ENCODE peak calls at places on chromosomes 2 and 18, in four cellular contexts. F, H, X and M are unnamed samples.
A peak's percentile ranks its signal among the peaks of the same experiment; 100 is the strongest.

GRCh38 chr2:216006164-216006663 is 7.1 kb downstream of the MREG start:
- DNase-seq in H (no peak), F (no peak), X (peak; percentile 63), M (peak; percentile 48)

GRCh38 chr2:30656079-30656478 is 151.2 kb downstream of the CAPN13 start:
- DNase-seq in F (peak; percentile 32), H (no peak), X (no peak), M (peak; percentile 31)

GRCh38 chr2:120769787-120770120 is 34.1 kb downstream of the GLI2 start:
- DNase-seq in F (no peak), X (no peak), H (peak; percentile 24), M (no peak)

GRCh38 chr2:66169076-66169475 is 265.8 kb upstream of the MEIS1 start:
- DNase-seq in F (no peak), X (no peak), H (no peak), M (no peak)

GRCh38 chr2:119857742-119858141 is 98.0 kb downstream of the PTPN4 start:
- DNase-seq in H (no peak), F (no peak), X (no peak), M (no peak)

GRCh38 chr2:180085144-180085543 is 78.0 kb upstream of the CWC22 start:
- DNase-seq in F (no peak), H (no peak), X (no peak), M (no peak)

GRCh38 chr2:235045336-235045972 is 93.6 kb downstream of the SH3BP4 start:
- DNase-seq in X (no peak), F (no peak), H (no peak), M (no peak)

GRCh38 chr2:75047907-75048625 is 89.6 kb downstream of the POLE4 start:
- DNase-seq in X (no peak), F (peak; percentile 74), H (no peak), M (peak; percentile 35)

GRCh38 chr2:60707750-60708371 is 48.2 kb upstream of the PAPOLG start:
- DNase-seq in H (no peak), X (peak; percentile 12), F (peak; percentile 33), M (peak; percentile 33)

GRCh38 chr2:121755237-121756111 is at the start of gene TSN:
- DNase-seq in X (peak; percentile 99), F (peak; percentile 95), H (peak; percentile 100), M (peak; percentile 96)

GRCh38 chr18:4586729-4587128 is 131.6 kb upstream of the DLGAP1 start:
- DNase-seq in X (no peak), F (no peak), H (no peak), M (no peak)

GRCh38 chr2:236536727-236537398 is 32.8 kb upstream of the ACKR3 start:
- DNase-seq in H (peak; percentile 45), X (no peak), F (no peak), M (no peak)

GRCh38 chr2:241110607-241111442 is 8.7 kb upstream of the MTERF4 start:
- DNase-seq in H (no peak), F (no peak), X (no peak), M (no peak)

GRCh38 chr2:26536371-26537068 is 58.6 kb upstream of the OTOF start:
- DNase-seq in H (no peak), X (no peak), F (no peak), M (no peak)

GRCh38 chr2:164114937-164115336 is 379.1 kb upstream of the FIGN start:
- DNase-seq in H (no peak), F (no peak), X (no peak), M (no peak)

GRCh38 chr2:6254446-6254845 is 562.3 kb downstream of the SOX11 start:
- DNase-seq in H (no peak), X (no peak), F (no peak), M (no peak)

GRCh38 chr2:214358506-214358905 is 52.3 kb upstream of the VWC2L start:
- DNase-seq in H (no peak), X (no peak), F (no peak), M (no peak)

GRCh38 chr2:224278531-224278930 is 123.4 kb downstream of the FAM124B start:
- DNase-seq in F (peak; percentile 79), X (no peak), H (no peak), M (peak; percentile 16)

GRCh38 chr18:36321636-36322407 is 24.3 kb downstream of the FHOD3 start:
- DNase-seq in F (peak; percentile 46), H (no peak), X (no peak), M (no peak)

GRCh38 chr2:71932027-71932779 is 215.5 kb downstream of the CYP26B1 start:
- DNase-seq in X (no peak), F (no peak), H (no peak), M (no peak)

GRCh38 chr18:9684901-9685738 is 23.0 kb upstream of the RAB31 start:
- DNase-seq in H (no peak), F (peak; percentile 91), X (no peak), M (peak; percentile 92)

GRCh38 chr18:9688036-9688741 is 19.9 kb upstream of the RAB31 start:
- DNase-seq in X (peak; percentile 51), F (no peak), H (no peak), M (no peak)

GRCh38 chr18:9681217-9681616 is 26.9 kb upstream of the RAB31 start:
- DNase-seq in X (no peak), F (no peak), H (no peak), M (no peak)

GRCh38 chr18:9682572-9682971 is 25.5 kb upstream of the RAB31 start:
- DNase-seq in H (no peak), F (no peak), X (no peak), M (no peak)

DNA sequence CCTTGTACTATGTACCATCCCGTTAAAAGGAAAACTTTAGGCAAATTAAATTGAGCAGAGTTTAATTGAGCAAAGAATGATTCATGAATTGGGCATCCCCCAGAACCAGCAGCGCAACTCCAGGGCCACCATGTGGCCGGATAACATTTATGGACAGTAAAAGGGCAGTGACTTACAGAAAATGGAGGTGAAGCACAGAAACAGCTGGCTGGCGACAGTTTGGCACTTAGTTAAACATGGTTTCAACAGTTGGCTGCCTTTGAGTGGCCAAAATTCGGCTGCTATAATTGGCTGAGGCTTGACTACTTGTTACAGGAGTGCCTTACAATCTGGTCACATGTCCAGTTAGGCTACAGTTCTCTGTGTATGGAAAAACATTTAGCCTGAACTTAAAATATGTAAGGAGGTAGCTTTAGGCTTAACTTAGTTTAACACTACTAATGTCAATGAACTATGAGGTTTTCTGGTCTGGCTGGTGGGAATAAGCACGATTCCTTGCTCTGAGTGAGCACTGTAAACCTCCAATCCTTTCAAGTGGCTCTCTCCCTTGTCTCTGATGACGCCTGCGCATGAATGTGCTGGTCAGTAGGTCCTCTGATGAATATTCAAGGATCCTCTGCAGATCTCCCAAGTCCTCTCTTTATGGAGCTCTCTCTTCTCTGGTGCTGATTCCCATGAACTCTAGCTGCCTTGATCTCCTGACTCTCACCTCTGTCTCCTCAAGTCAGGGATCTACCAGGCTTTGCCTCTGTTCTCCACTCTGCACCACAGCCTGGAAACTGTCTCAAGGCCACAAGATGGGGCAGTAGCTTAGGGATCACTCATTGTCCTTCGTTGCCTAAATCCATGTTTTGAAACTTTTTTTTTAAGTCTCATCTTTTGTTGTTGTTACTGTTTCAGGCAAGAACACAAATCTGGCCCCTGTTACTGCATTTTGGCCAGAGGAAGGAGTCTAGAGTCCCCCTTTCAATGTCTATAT is 24.4 kb upstream of the RAB31 start:
- DNase-seq in F (peak; percentile 87), X (peak; percentile 68), H (no peak), M (peak; percentile 88)
- TF ChIP-seq CTCF in F (peak; percentile 72), X (peak; percentile 29), H (no peak), M (peak; percentile 73)

DNA sequence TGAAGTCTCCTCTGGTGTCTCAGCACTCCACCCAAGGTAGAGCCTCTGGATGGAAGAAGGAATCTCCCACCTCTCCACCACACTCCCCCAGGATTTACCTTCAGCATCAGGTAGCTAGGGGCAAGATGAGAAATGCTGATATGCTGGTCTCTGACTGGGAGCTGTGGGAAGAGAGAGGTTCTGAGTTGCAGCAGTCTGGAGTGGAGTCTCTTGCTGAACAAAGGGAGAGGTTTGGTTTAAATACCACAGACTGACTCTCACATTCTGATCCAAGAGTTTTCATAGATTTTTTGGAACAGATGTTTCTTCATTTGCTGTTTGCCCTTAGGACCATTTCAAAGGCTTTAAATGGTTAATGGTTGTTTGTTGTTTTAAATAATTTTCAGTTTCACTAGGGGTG is 1.1 kb upstream of the CFLAR start:
- DNase-seq in X (no peak), F (peak; percentile 56), H (no peak), M (no peak)
- H3K4me3 ChIP-seq in X (no peak overlapping the region), F (peak overlapping the region; percentile 4), H (peak overlapping the region; percentile 81), M (peak overlapping the region; percentile 77)

DNA sequence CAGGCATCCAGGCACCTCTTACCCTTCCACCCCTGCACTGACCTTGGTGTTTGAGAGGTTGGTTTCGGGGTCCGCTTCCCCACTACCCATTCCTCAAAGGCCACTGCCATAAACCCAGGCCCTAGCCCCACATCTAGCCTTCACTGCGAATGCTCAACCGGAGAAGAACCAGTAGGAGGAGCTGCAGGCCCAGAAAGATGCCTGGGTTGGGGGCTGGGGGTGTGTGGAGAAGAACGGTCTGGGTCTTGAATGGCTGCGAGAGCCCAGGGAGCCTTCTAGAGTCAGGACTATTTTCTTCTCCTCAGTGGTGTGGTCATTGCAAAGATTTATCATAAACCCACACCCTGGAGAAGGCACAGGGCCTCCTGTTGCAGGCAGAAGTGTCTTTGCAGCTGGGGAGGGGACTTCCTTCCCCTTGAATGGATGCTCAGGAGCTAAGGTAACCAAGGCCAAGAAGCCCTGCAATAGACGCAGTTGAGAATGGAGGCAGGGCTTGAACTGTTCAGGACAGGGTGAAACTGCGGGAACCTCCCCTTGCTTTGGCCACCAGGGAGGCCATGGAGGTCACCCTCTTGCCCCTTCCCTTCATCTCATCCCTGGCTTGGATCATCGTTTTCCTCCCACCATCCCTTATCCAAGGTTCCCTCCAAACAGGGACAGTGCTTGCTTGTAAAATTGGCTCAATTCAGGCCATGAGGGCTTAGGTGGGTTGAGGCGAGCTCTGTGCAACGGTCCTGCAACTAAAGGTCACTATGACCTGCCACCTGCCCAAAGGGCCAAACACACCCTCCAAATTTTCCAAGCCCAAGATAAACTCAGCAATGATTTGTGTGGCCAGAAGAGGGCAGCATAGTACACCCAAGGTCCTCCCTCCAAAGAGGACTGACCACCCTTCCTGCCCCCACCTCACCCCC is 20.9 kb downstream of the THNSL2 start:
- DNase-seq in F (peak; percentile 35), H (no peak), X (peak; percentile 55), M (peak; percentile 39)
- TF ChIP-seq CTCF in F (peak; percentile 69), H (peak; percentile 56), X (peak; percentile 18), M (peak; percentile 58)

DNA sequence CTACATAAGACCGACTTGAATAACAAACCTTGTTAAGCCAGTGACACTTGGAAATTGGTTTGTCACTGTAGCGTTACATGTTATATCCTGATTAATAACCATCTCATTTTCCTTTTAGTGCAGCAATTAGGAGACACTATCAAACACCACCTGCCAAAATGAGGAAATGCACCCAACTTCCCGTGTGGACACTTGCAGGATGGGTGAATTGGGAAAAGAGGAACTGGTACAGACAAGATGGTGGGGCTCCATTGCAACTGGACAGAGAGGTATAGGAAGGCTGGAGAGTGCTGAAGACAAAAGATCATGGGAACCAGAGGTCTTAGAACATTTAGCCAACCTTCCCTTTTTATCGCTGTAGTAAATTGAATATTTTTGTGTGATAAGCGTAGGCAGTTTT is 816.3 kb upstream of the HS6ST1 start:
- DNase-seq in F (no peak), X (no peak), H (no peak), M (no peak)
- H3K4me3 ChIP-seq in F (no peak overlapping the region), X (no peak overlapping the region), H (no peak overlapping the region), M (no peak overlapping the region)